ENCODE peak calls at places on chromosomes 1 and 21, in eight cellular contexts. L is glutamatergic neuron; C is GM12865; R is PC-3; H is CD8-positive, alpha-beta T cell; K is CD4-positive, alpha-beta T cell; D is progenitor cell of endocrine pancreas; O is A549. W is an unnamed sample.

GRCh38 chr1:201113451-201114244 is 1.4 kb upstream of the CACNA1S start:
- DNase-seq in L (no peak), H (no peak), C (no peak), R (no peak), O (no peak), K (no peak), D (no peak), W (no peak)

GRCh38 chr1:90959352-90960206 is 62.3 kb downstream of the ZNF644 start:
- DNase-seq in H (no peak), O (no peak), K (no peak), L (no peak), C (peak; percentile 14), R (peak; percentile 51), D (no peak), W (no peak)

GRCh38 chr1:161159087-161159914 is at the start of gene USP21:
- DNase-seq in D (peak; percentile 85), R (peak; percentile 92), K (peak; percentile 91), L (peak; percentile 95), H (peak; percentile 91), O (peak; percentile 89), C (peak; percentile 93), W (peak; percentile 96)

GRCh38 chr1:186882372-186883134 is 53.8 kb downstream of the PLA2G4A start:
- DNase-seq in R (no peak), H (no peak), L (no peak), O (no peak), K (no peak), C (no peak), D (no peak), W (no peak)

GRCh38 chr1:91555821-91556531 is 55.3 kb downstream of the CDC7 start:
- DNase-seq in D (no peak), C (peak; percentile 50), O (peak; percentile 32), R (peak; percentile 58), L (no peak), K (peak; percentile 57), H (peak; percentile 52), W (no peak)

GRCh38 chr1:41844255-41844654 is 74.5 kb downstream of the HIVEP3 start:
- DNase-seq in O (no peak), K (no peak), L (no peak), H (no peak), D (no peak), R (no peak), C (no peak), W (no peak)

GRCh38 chr21:43718872-43719747 is at the start of gene PDXK:
- DNase-seq in H (peak; percentile 67), D (peak; percentile 78), K (peak; percentile 65), C (peak; percentile 94), R (peak; percentile 95), L (peak; percentile 84), O (peak; percentile 76), W (peak; percentile 71)

GRCh38 chr1:108750476-108751191 is 4.2 kb downstream of the STXBP3 start:
- DNase-seq in D (no peak), K (no peak), L (no peak), R (no peak), O (no peak), C (no peak), H (no peak), W (no peak)

GRCh38 chr1:192660613-192661012 is 24.7 kb downstream of the RGS13 start:
- DNase-seq in C (no peak), H (no peak), K (no peak), D (no peak), L (no peak), O (no peak), R (no peak), W (no peak)

GRCh38 chr1:91830242-91831131 is 55.5 kb downstream of the TGFBR3 start:
- DNase-seq in O (peak; percentile 80), C (no peak), L (no peak), K (no peak), H (no peak), R (peak; percentile 26), D (no peak), W (no peak)

GRCh38 chr1:38525343-38525948 is 334.1 kb downstream of the RRAGC start:
- DNase-seq in H (no peak), K (no peak), C (no peak), O (no peak), D (no peak), R (no peak), L (no peak), W (no peak)

GRCh38 chr1:155002479-155003226 is at the start of gene ZBTB7B:
- DNase-seq in H (no peak), R (peak; percentile 30), K (no peak), D (no peak), O (peak; percentile 57), L (no peak), C (peak; percentile 48), W (no peak)

GRCh38 chr1:29639156-29639736 is 402.9 kb downstream of the PTPRU start:
- DNase-seq in L (no peak), K (no peak), O (no peak), R (peak; percentile 87), D (no peak), C (no peak), H (no peak), W (no peak)

GRCh38 chr1:22641906-22642636 is 1.4 kb upstream of the C1QC start:
- DNase-seq in O (peak; percentile 19), C (peak; percentile 57), D (peak; percentile 79), L (peak; percentile 92), H (peak; percentile 47), R (peak; percentile 69), K (peak; percentile 64), W (peak; percentile 80)

GRCh38 chr1:206466840-206467649 is 3.2 kb upstream of the IKBKE start:
- DNase-seq in R (no peak), O (no peak), H (no peak), C (no peak), K (no peak), D (no peak), L (no peak), W (no peak)

GRCh38 chr1:206469933-206470691 is at the start of gene IKBKE:
- DNase-seq in O (peak; percentile 67), K (peak; percentile 32), D (no peak), L (no peak), C (peak; percentile 82), R (peak; percentile 88), H (no peak), W (peak; percentile 51)

GRCh38 chr1:206469411-206469932 is 804 bp upstream of the IKBKE start:
- DNase-seq in R (peak; percentile 68), H (no peak), L (no peak), C (peak; percentile 57), O (no peak), D (no peak), K (peak; percentile 25), W (no peak)

GRCh38 chr1:206467915-206468314 is 2.4 kb upstream of the IKBKE start:
- DNase-seq in O (no peak), L (no peak), D (no peak), C (peak; percentile 71), R (no peak), H (no peak), K (no peak), W (no peak)

GRCh38 chr1:206468571-206468970 is 1.7 kb upstream of the IKBKE start:
- DNase-seq in C (peak; percentile 22), O (no peak), D (no peak), L (no peak), K (no peak), H (no peak), R (peak; percentile 25), W (no peak)
- TF ChIP-seq CTCF in C (no peak), O (no peak), D (peak; percentile 29), L (no peak), K (no peak), H (no peak), R (peak; percentile 19), W (no peak)

GRCh38 chr1:101971309-101971708 is 25.4 kb downstream of the OLFM3 start:
- DNase-seq in D (no peak), K (no peak), O (peak; percentile 18), H (no peak), C (peak; percentile 22), R (peak; percentile 29), L (no peak), W (no peak)
- TF ChIP-seq CTCF in D (peak; percentile 36), K (no peak), O (no peak), H (no peak), C (peak; percentile 21), R (peak; percentile 56), L (no peak), W (no peak)

GRCh38 chr21:46255166-46255565 is 26.6 kb upstream of the LSS start:
- DNase-seq in D (no peak), H (no peak), R (no peak), L (no peak), C (no peak), K (no peak), O (no peak), W (no peak)

GRCh38 chr21:46255758-46256337 is 27.3 kb upstream of the LSS start:
- DNase-seq in O (no peak), C (no peak), H (no peak), L (no peak), K (no peak), D (no peak), R (no peak), W (no peak)

GRCh38 chr21:46253610-46254124 is 25.1 kb upstream of the LSS start:
- DNase-seq in K (peak; percentile 20), C (peak; percentile 85), R (no peak), O (no peak), D (no peak), H (peak; percentile 9), L (no peak), W (no peak)

GRCh38 chr21:46254208-46254975 is 25.8 kb upstream of the LSS start:
- DNase-seq in L (no peak), R (no peak), H (no peak), O (no peak), D (no peak), C (peak; percentile 65), K (no peak), W (no peak)

DNA sequence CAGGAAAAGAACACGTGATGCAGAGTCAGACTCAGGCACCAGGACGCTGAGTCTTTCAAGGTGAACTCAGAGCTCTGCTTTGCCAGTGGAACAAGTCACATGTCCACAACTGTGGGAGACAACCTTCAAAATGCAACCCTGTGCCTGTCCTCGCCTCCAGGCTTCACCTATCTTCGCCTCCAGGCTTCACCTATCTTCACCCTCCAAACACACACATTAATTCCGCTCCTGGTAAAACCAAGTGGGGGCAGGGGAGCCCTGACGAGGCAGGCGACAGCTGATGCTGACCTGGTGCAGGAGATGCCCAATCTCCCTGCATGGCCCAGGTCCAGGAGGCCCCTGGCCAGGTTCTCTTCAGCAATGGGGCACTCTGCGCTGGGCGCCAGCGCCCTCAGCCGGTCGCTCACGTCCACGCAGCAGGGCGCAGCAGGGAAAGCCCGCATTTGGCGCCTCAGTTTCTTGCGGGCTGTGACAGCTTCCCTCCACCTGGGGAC is 28.0 kb upstream of the LSS start:
- DNase-seq in H (no peak), D (no peak), L (no peak), C (no peak), O (no peak), K (no peak), R (no peak), W (no peak)
- TF ChIP-seq CTCF in H (no peak), D (no peak), L (no peak), C (no peak), O (no peak), K (no peak), R (no peak), W (no peak)

DNA sequence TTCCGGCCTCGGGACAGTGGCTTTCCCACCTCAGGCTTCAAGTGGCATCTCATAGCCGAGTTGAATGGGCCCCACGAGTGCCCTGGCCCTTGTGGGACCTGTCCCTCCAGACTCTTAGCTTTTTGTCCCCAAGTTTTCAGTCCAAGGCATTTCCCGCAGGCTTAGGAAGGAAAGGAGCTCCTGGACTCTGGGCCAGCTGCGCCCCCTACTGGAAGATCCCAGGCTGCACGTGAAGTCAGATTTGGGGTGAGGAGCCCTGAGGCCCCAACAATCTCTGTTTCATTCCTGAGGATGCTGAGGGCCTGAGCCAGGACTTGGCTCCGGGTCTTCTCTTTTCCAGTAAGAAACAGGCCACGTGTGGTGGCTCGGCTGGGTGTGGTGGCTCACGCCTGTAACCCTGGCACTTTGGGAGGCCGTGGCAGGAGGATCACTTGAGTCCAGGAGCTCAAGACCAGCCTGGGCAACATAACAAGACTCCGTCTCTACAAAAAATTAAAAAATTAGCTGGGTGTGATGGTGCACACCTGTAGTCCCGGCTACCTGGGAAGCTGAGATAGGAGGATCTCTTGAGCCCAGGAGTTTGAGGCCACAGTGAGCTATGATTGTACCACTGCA is 67.4 kb downstream of the ARHGEF10L start:
- DNase-seq in C (peak; percentile 65), O (peak; percentile 61), L (peak; percentile 83), H (no peak), D (peak; percentile 68), R (peak; percentile 79), K (peak; percentile 19), W (peak; percentile 52)
- TF ChIP-seq CTCF in C (peak; percentile 84), O (peak; percentile 79), L (peak; percentile 99), H (peak; percentile 29), D (peak; percentile 95), R (peak; percentile 95), K (peak; percentile 34), W (peak; percentile 94)

W was measured in mesothelial cell of epicardium.